ENCODE peak calls at places on chromosomes 1 and 21, in nine cellular contexts. One of them, this sample, is unnamed.

GRCh38 chr1:5895446-5896406 is 96.5 kb downstream of the NPHP4 start:
- DNase-seq in heart left ventricle: no peak
- DNase-seq in testis: no peak
- DNase-seq in Peyer's patch: no peak
- DNase-seq in GM12891: no peak
- DNase-seq in sigmoid colon: no peak
- DNase-seq in stomach: no peak
- DNase-seq in right lobe of liver: peak; percentile 35
- DNase-seq in GM12878: no peak
- DNase-seq in this sample: no peak

GRCh38 chr1:78687914-78688313 is 38.3 kb downstream of the IFI44 start:
- DNase-seq in heart left ventricle: no peak
- DNase-seq in testis: no peak
- DNase-seq in Peyer's patch: no peak
- DNase-seq in GM12891: no peak
- DNase-seq in sigmoid colon: no peak
- DNase-seq in stomach: no peak
- DNase-seq in right lobe of liver: no peak
- DNase-seq in GM12878: no peak
- DNase-seq in this sample: no peak

GRCh38 chr1:202279806-202280205 is 61.9 kb downstream of the UBE2T start:
- DNase-seq in heart left ventricle: no peak
- DNase-seq in testis: no peak
- DNase-seq in Peyer's patch: no peak
- DNase-seq in GM12891: no peak
- DNase-seq in sigmoid colon: no peak
- DNase-seq in stomach: no peak
- DNase-seq in right lobe of liver: no peak
- DNase-seq in GM12878: no peak
- DNase-seq in this sample: no peak

GRCh38 chr1:167631987-167632680 is 2.1 kb downstream of the RCSD1 start:
- DNase-seq in heart left ventricle: no peak
- DNase-seq in testis: no peak
- DNase-seq in Peyer's patch: no peak
- DNase-seq in GM12891: no peak
- DNase-seq in sigmoid colon: no peak
- DNase-seq in stomach: no peak
- DNase-seq in right lobe of liver: no peak
- DNase-seq in GM12878: no peak
- DNase-seq in this sample: no peak

GRCh38 chr1:18249691-18250090 is 142.1 kb downstream of the IGSF21 start:
- DNase-seq in heart left ventricle: no peak
- DNase-seq in testis: no peak
- DNase-seq in Peyer's patch: no peak
- DNase-seq in GM12891: no peak
- DNase-seq in sigmoid colon: no peak
- DNase-seq in stomach: no peak
- DNase-seq in right lobe of liver: no peak
- DNase-seq in GM12878: no peak
- DNase-seq in this sample: no peak

GRCh38 chr21:17585875-17586450 is 26.7 kb downstream of the BTG3 start:
- DNase-seq in heart left ventricle: no peak
- DNase-seq in testis: no peak
- DNase-seq in Peyer's patch: no peak
- DNase-seq in GM12891: no peak
- DNase-seq in sigmoid colon: no peak
- DNase-seq in stomach: no peak
- DNase-seq in right lobe of liver: no peak
- DNase-seq in GM12878: no peak
- DNase-seq in this sample: peak; percentile 26

GRCh38 chr1:153626929-153627796 is at the start of gene S100A13:
- DNase-seq in heart left ventricle: peak; percentile 83
- DNase-seq in testis: peak; percentile 84
- DNase-seq in Peyer's patch: peak; percentile 84
- DNase-seq in GM12891: peak; percentile 69
- DNase-seq in sigmoid colon: peak; percentile 92
- DNase-seq in stomach: peak; percentile 69
- DNase-seq in right lobe of liver: peak; percentile 75
- DNase-seq in GM12878: no peak
- DNase-seq in this sample: peak; percentile 89

GRCh38 chr1:88851303-88852063 is 39.9 kb downstream of the GTF2B start:
- DNase-seq in heart left ventricle: no peak
- DNase-seq in testis: no peak
- DNase-seq in Peyer's patch: no peak
- DNase-seq in GM12891: no peak
- DNase-seq in sigmoid colon: no peak
- DNase-seq in stomach: no peak
- DNase-seq in right lobe of liver: no peak
- DNase-seq in GM12878: no peak
- DNase-seq in this sample: no peak

GRCh38 chr1:201495447-201496295 is 11.3 kb downstream of the CSRP1 start:
- DNase-seq in heart left ventricle: peak; percentile 77
- DNase-seq in testis: peak; percentile 70
- DNase-seq in Peyer's patch: no peak
- DNase-seq in GM12891: no peak
- DNase-seq in sigmoid colon: peak; percentile 95
- DNase-seq in stomach: peak; percentile 33
- DNase-seq in right lobe of liver: peak; percentile 77
- DNase-seq in GM12878: no peak
- DNase-seq in this sample: no peak

GRCh38 chr1:203173566-203173965 is 2.1 kb downstream of the MYBPH start:
- DNase-seq in heart left ventricle: no peak
- DNase-seq in testis: no peak
- DNase-seq in Peyer's patch: no peak
- DNase-seq in GM12891: peak; percentile 55
- DNase-seq in sigmoid colon: no peak
- DNase-seq in stomach: no peak
- DNase-seq in right lobe of liver: no peak
- DNase-seq in GM12878: peak; percentile 63
- DNase-seq in this sample: no peak

GRCh38 chr21:27813750-27814149 is 846.9 kb upstream of the ADAMTS5 start:
- DNase-seq in heart left ventricle: peak; percentile 24
- DNase-seq in testis: no peak
- DNase-seq in Peyer's patch: no peak
- DNase-seq in GM12891: no peak
- DNase-seq in sigmoid colon: peak; percentile 79
- DNase-seq in stomach: no peak
- DNase-seq in right lobe of liver: no peak
- DNase-seq in GM12878: no peak
- DNase-seq in this sample: no peak

GRCh38 chr1:49052102-49052501 is 275.4 kb upstream of the BEND5 start:
- DNase-seq in heart left ventricle: no peak
- DNase-seq in testis: no peak
- DNase-seq in Peyer's patch: no peak
- DNase-seq in GM12891: no peak
- DNase-seq in sigmoid colon: no peak
- DNase-seq in stomach: no peak
- DNase-seq in right lobe of liver: no peak
- DNase-seq in GM12878: no peak
- DNase-seq in this sample: no peak

GRCh38 chr21:42044871-42045495 is 26.1 kb upstream of the UMODL1 start:
- DNase-seq in heart left ventricle: no peak
- DNase-seq in testis: no peak
- DNase-seq in Peyer's patch: peak; percentile 27
- DNase-seq in GM12891: no peak
- DNase-seq in sigmoid colon: peak; percentile 59
- DNase-seq in stomach: no peak
- DNase-seq in right lobe of liver: no peak
- DNase-seq in GM12878: no peak
- DNase-seq in this sample: no peak

GRCh38 chr21:35441868-35442582 is 392.9 kb upstream of the RUNX1 start:
- DNase-seq in heart left ventricle: no peak
- DNase-seq in testis: no peak
- DNase-seq in Peyer's patch: no peak
- DNase-seq in GM12891: no peak
- DNase-seq in sigmoid colon: no peak
- DNase-seq in stomach: no peak
- DNase-seq in right lobe of liver: no peak
- DNase-seq in GM12878: no peak
- DNase-seq in this sample: no peak

GRCh38 chr1:161013591-161014513 is 7.1 kb downstream of the F11R start:
- DNase-seq in heart left ventricle: peak; percentile 87
- DNase-seq in testis: peak; percentile 79
- DNase-seq in Peyer's patch: peak; percentile 91
- DNase-seq in GM12891: peak; percentile 66
- DNase-seq in sigmoid colon: peak; percentile 87
- DNase-seq in stomach: peak; percentile 89
- DNase-seq in right lobe of liver: peak; percentile 97
- DNase-seq in GM12878: peak; percentile 74
- DNase-seq in this sample: no peak
- TF ChIP-seq POLR2A in heart left ventricle: peak; percentile 23
- TF ChIP-seq POLR2A in testis: no peak
- TF ChIP-seq POLR2A in Peyer's patch: peak; percentile 80
- TF ChIP-seq POLR2A in GM12891: peak; percentile 73
- TF ChIP-seq POLR2A in sigmoid colon: no peak
- TF ChIP-seq POLR2A in stomach: no peak
- TF ChIP-seq POLR2A in right lobe of liver: peak; percentile 91
- TF ChIP-seq POLR2A in GM12878: peak; percentile 74
- TF ChIP-seq POLR2A in this sample: no peak

DNA sequence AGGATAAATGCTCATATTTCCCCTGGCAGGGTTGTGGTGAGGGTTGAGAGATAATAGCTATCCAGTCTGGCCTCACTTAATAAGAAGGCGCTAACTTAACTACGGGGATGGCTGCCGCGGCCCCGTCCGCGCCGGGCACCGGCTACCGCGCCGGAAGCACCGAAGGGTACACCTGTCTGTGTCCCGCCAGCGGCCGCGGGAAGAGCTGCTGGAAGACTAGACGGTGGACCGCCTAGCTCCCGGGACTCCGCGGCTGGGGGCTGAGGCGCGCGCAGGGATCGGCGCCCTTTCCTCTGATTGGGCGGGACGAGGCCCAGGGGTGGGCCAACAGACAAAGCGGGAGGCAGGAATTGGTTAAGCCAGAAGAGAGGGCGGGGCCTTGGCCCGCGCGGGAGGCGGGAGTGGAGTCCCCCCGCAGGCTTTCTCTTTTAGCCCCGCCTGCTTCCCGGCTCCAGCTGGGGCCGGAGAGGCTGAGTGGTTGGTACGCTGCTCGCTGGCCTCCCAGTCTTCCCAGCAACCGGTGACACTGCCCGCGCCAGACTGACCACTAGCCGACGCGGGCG is at the start of gene ZNF672:
- DNase-seq in heart left ventricle: peak; percentile 98
- DNase-seq in testis: peak; percentile 98
- DNase-seq in Peyer's patch: peak; percentile 98
- DNase-seq in GM12891: peak; percentile 92
- DNase-seq in sigmoid colon: peak; percentile 100
- DNase-seq in stomach: peak; percentile 99
- DNase-seq in right lobe of liver: peak; percentile 99
- DNase-seq in GM12878: peak; percentile 77
- DNase-seq in this sample: peak; percentile 83
- TF ChIP-seq POLR2A in heart left ventricle: peak; percentile 57
- TF ChIP-seq POLR2A in testis: peak; percentile 66
- TF ChIP-seq POLR2A in Peyer's patch: peak; percentile 86
- TF ChIP-seq POLR2A in GM12891: peak; percentile 68
- TF ChIP-seq POLR2A in sigmoid colon: no peak
- TF ChIP-seq POLR2A in stomach: no peak
- TF ChIP-seq POLR2A in right lobe of liver: peak; percentile 35
- TF ChIP-seq POLR2A in GM12878: peak; percentile 83
- TF ChIP-seq POLR2A in this sample: peak; percentile 76

DNA sequence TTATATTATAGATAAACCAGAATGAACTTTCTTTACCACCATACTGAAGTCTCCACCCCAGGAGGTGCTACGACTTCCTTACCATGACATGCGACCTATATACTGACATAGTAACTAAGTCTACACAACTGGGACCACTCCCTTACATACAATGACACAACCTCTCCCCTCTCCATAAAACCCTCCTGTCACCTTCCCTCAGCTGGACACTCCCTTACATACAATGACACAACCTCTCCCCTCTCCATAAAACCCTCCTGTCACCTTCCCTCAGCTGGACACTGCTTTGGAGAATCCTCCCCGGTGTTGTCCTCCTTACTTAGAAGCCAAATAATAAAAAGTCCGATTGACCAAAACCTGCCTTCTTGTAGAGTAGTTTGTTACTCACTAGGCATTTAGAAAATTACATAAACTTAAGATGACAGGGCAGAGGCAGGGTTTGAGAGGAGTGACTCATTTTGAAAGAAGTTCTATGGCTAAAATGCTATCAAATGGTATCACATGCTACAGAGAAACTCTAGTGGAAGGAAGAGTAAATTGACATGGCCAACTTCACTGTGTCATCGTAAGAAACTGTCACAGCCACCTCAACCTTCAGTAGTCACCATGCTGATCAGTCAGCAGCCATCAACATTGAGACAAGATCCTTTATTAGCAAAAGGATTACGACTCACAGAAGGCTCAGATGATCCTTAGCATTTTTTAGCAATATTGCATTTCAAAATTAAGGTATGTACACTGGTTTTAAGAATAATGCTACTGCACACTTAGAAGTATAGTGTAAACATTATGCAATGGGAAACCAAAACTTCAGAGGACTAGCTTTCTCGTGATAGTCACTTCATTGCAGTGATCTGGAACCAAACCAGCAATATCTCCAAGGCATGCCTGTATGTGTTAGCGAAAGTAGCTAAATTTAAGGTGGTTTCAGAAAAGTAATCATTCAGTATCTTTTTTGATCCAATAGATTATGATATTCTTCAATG is 56.4 kb downstream of the AHCTF1 start:
- DNase-seq in heart left ventricle: no peak
- DNase-seq in testis: no peak
- DNase-seq in Peyer's patch: no peak
- DNase-seq in GM12891: no peak
- DNase-seq in sigmoid colon: no peak
- DNase-seq in stomach: no peak
- DNase-seq in right lobe of liver: no peak
- DNase-seq in GM12878: peak; percentile 23
- DNase-seq in this sample: peak; percentile 15
- TF ChIP-seq POLR2A in heart left ventricle: no peak
- TF ChIP-seq POLR2A in testis: no peak
- TF ChIP-seq POLR2A in Peyer's patch: no peak
- TF ChIP-seq POLR2A in GM12891: no peak
- TF ChIP-seq POLR2A in sigmoid colon: no peak
- TF ChIP-seq POLR2A in stomach: no peak
- TF ChIP-seq POLR2A in right lobe of liver: no peak
- TF ChIP-seq POLR2A in GM12878: no peak
- TF ChIP-seq POLR2A in this sample: no peak

DNA sequence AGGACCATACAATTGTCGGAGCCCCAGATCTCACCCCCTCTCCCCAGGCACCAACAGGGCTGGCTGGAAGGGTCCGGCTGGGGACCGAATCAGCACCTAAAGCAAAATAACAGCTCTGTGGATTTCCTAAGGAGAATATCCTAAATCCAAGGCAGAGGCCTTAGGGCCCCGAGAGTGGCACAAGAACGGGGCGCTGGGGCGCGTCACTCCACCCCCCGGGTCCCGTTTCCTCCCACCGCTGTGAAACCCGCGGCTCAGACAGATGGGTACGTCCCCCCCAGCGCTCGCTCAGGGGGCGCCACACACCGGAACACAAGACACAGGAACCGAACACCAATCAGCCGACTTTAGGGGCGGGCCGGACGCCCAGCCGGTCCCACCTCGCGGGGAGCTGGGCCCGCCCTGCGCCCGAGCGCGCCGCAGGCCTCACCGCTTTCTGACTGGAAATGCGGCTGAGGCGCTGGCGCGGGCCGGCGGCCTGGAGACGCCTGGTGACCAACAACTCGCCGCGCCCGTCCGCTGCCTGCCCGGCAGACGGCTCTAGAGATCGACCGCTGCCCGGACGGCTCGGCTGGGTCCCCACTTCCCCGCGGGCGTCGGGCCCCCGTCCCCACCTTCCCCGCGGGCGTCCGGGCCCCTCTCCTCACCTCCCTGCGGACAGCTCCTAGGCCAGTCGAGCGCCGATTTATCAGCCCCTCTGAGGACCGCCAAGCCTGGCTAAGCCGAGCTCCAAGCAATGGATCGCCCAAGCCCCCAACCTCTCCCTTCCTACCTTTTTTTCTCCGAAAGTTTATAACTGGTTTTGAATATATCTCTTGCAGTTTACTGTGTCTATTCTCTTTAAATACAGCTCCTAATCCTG is at the start of gene HFM1:
- DNase-seq in heart left ventricle: peak; percentile 81
- DNase-seq in testis: peak; percentile 93
- DNase-seq in Peyer's patch: peak; percentile 58
- DNase-seq in GM12891: peak; percentile 46
- DNase-seq in sigmoid colon: peak; percentile 92
- DNase-seq in stomach: peak; percentile 43
- DNase-seq in right lobe of liver: peak; percentile 61
- DNase-seq in GM12878: no peak
- DNase-seq in this sample: peak; percentile 9
- TF ChIP-seq POLR2A in heart left ventricle: peak; percentile 60
- TF ChIP-seq POLR2A in testis: no peak
- TF ChIP-seq POLR2A in Peyer's patch: no peak
- TF ChIP-seq POLR2A in GM12891: no peak
- TF ChIP-seq POLR2A in sigmoid colon: no peak
- TF ChIP-seq POLR2A in stomach: no peak
- TF ChIP-seq POLR2A in right lobe of liver: no peak
- TF ChIP-seq POLR2A in GM12878: no peak
- TF ChIP-seq POLR2A in this sample: no peak